ENCODE peak calls at places on chromosome 17, in six cellular contexts. G is naive thymus-derived CD4-positive, alpha-beta T cell; S is GM23338; T is AG04450; D is CD8-positive, alpha-beta T cell; P is Peyer's patch. L is an unnamed sample.
A peak's percentile ranks its signal among the peaks of the same experiment; 100 is the strongest.

GRCh38 chr17:80892900-80893603 is 98.6 kb upstream of the CHMP6 start:
- DNase-seq in G (no peak), S (no peak), T (peak; percentile 13), D (no peak), P (no peak), L (peak; percentile 41)

GRCh38 chr17:69489303-69489702 is 74.8 kb downstream of the MAP2K6 start:
- DNase-seq in G (no peak), S (no peak), T (no peak), D (no peak), P (no peak), L (no peak)

GRCh38 chr17:49452173-49452572 is 37.5 kb upstream of the PHB1 start:
- DNase-seq in G (no peak), S (no peak), T (no peak), D (no peak), P (no peak), L (no peak)

GRCh38 chr17:68456529-68457167 is 648 bp downstream of the WIPI1 start:
- DNase-seq in G (no peak), S (peak; percentile 93), T (peak; percentile 77), D (no peak), P (peak; percentile 79), L (peak; percentile 62)

GRCh38 chr17:19004601-19005441 is at the start of gene FAM83G:
- DNase-seq in G (peak; percentile 67), S (peak; percentile 85), T (no peak), D (peak; percentile 80), P (peak; percentile 93), L (peak; percentile 87)

GRCh38 chr17:80765241-80766022 is 220.8 kb downstream of the RPTOR start:
- DNase-seq in G (no peak), S (no peak), T (no peak), D (no peak), P (no peak), L (no peak)

GRCh38 chr17:16923097-16923903 is 48.6 kb downstream of the TNFRSF13B start:
- DNase-seq in G (no peak), S (no peak), T (no peak), D (no peak), P (peak; percentile 33), L (no peak)

GRCh38 chr17:75549246-75550138 is 24.0 kb downstream of the LLGL2 start:
- DNase-seq in G (no peak), S (peak; percentile 82), T (no peak), D (no peak), P (peak; percentile 89), L (peak; percentile 74)

GRCh38 chr17:5500804-5501391 is 14.5 kb downstream of the MIS12 start:
- DNase-seq in G (peak; percentile 54), S (peak; percentile 99), T (peak; percentile 88), D (peak; percentile 64), P (peak; percentile 68), L (peak; percentile 91)

GRCh38 chr17:77474292-77474988 is 333.7 kb downstream of the SEC14L1 start:
- DNase-seq in G (no peak), S (no peak), T (no peak), D (no peak), P (no peak), L (no peak)

GRCh38 chr17:43766413-43767052 is 7.9 kb upstream of the SOST start:
- DNase-seq in G (no peak), S (peak; percentile 93), T (no peak), D (peak; percentile 36), P (peak; percentile 68), L (peak; percentile 76)

GRCh38 chr17:63928172-63928666 is 3.9 kb downstream of the CD79B start:
- DNase-seq in G (no peak), S (no peak), T (no peak), D (no peak), P (no peak), L (no peak)

GRCh38 chr17:51850206-51850605 is 308.3 kb downstream of the CA10 start:
- DNase-seq in G (no peak), S (peak; percentile 41), T (no peak), D (no peak), P (no peak), L (no peak)

GRCh38 chr17:43878260-43879082 is 28.9 kb downstream of the MPP2 start:
- DNase-seq in G (peak; percentile 61), S (peak; percentile 90), T (peak; percentile 74), D (peak; percentile 62), P (peak; percentile 85), L (peak; percentile 87)

GRCh38 chr17:75271233-75271954 is 363 bp upstream of the MIF4GD start:
- DNase-seq in G (peak; percentile 94), S (peak; percentile 84), T (no peak), D (peak; percentile 86), P (peak; percentile 91), L (peak; percentile 80)

GRCh38 chr17:2387086-2388019 is 13.5 kb downstream of the MNT start:
- DNase-seq in G (no peak), S (no peak), T (no peak), D (no peak), P (no peak), L (no peak)

GRCh38 chr17:2388020-2388704 is 12.7 kb downstream of the MNT start:
- DNase-seq in G (no peak), S (no peak), T (no peak), D (no peak), P (no peak), L (no peak)

GRCh38 chr17:2390199-2390880 is 10.5 kb downstream of the MNT start:
- DNase-seq in G (no peak), S (no peak), T (no peak), D (no peak), P (no peak), L (no peak)

GRCh38 chr17:2386400-2387085 is 14.3 kb downstream of the MNT start:
- DNase-seq in G (no peak), S (no peak), T (no peak), D (no peak), P (peak; percentile 84), L (peak; percentile 42)

GRCh38 chr17:2388705-2389099 is 12.2 kb downstream of the MNT start:
- DNase-seq in G (no peak), S (peak; percentile 73), T (no peak), D (no peak), P (no peak), L (no peak)
- H3K27ac ChIP-seq in G (no peak overlapping the region), S (no peak overlapping the region), T (no peak overlapping the region), D (no peak overlapping the region), P (no peak overlapping the region), L (no peak overlapping the region)

DNA sequence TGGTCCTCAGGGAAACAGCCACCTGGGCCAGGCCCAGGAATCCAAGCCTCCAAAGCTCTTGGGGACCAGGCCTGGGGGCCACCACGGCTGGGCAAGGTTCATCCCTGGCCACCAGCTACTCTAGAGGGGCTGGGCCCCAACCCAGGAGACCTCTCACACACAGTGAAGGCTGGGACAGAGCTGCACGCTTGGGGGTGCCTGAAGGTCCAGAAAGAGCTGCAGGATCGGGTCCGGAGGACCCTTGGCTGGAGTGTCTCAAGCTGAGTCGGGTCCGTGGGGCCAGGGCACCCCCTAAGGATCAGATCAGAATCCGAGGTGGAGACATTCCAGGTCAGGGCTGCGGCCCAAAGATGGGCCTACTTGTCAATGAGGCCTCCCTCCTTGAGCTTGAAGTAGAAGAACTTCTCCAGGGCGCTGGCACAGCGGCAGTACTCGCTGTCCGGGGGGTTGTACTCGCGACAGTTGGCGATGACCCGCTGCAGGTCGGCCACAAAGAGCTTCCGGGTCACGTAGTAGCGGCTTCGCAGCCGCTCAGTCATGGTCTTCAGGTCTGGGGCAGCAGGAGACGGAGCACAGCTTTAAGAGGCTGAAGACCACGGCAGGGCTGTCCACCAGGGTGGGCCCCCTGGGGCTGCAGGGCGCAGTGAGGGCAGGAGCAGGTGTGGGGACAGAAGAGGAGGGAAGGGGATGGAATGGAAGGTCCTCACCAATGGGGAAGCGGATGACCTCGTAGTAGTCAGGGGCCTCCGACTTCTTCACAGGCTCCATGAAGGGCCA is 967 bp upstream of the DHX58 start:
- DNase-seq in G (no peak), S (no peak), T (no peak), D (no peak), P (peak; percentile 49), L (no peak)
- H3K27ac ChIP-seq in G (peak overlapping the region; percentile 83), S (no peak overlapping the region), T (peak overlapping the region; percentile 11), D (peak overlapping the region; percentile 81), P (peak overlapping the region; percentile 87), L (no peak overlapping the region)

GRCh38 chr17:57584050-57584551 is 161.0 kb downstream of the CCDC182 start:
- DNase-seq in G (no peak), S (no peak), T (no peak), D (no peak), P (no peak), L (no peak)

GRCh38 chr17:57586099-57586702 is 158.9 kb downstream of the CCDC182 start:
- DNase-seq in G (no peak), S (no peak), T (no peak), D (no peak), P (no peak), L (no peak)

GRCh38 chr17:57587201-57587870 is 157.8 kb downstream of the CCDC182 start:
- DNase-seq in G (no peak), S (no peak), T (no peak), D (no peak), P (no peak), L (no peak)

GRCh38 chr17:57582881-57583756 is 162.0 kb downstream of the CCDC182 start:
- DNase-seq in G (no peak), S (no peak), T (no peak), D (no peak), P (no peak), L (no peak)

GRCh38 chr17:57585341-57586098 is 159.6 kb downstream of the CCDC182 start:
- DNase-seq in G (no peak), S (no peak), T (no peak), D (no peak), P (no peak), L (no peak)
- H3K27ac ChIP-seq in G (no peak overlapping the region), S (no peak overlapping the region), T (no peak overlapping the region), D (no peak overlapping the region), P (no peak overlapping the region), L (no peak overlapping the region)

GRCh38 chr17:79101111-79101673 is 26.6 kb downstream of the ENGASE start:
- DNase-seq in G (no peak), S (no peak), T (no peak), D (no peak), P (no peak), L (no peak)
- H3K27ac ChIP-seq in G (no peak overlapping the region), S (no peak overlapping the region), T (no peak overlapping the region), D (no peak overlapping the region), P (no peak overlapping the region), L (no peak overlapping the region)

DNA sequence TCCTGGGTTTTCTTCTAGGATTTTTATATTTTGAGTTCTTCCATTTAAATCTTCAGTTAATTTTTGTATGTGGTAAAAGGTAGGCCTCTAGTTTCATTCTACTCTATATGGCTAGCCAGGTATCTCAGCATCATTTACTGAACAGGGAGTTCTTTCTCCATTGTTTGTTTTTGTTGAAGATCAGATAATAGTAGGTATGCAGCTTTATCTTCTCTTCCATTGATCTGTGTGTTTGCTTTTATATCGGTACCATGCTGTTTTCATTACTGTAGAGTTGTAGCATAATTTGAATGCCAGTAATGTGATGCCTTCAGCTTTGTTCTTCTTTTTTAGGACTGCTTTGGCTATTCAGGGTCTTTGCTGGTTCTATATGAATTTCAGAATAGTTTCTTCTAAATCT is 77.3 kb downstream of the USP22 start:
- DNase-seq in G (no peak), S (no peak), T (no peak), D (no peak), P (no peak), L (no peak)
- H3K27ac ChIP-seq in G (no peak overlapping the region), S (no peak overlapping the region), T (no peak overlapping the region), D (no peak overlapping the region), P (no peak overlapping the region), L (no peak overlapping the region)

DNA sequence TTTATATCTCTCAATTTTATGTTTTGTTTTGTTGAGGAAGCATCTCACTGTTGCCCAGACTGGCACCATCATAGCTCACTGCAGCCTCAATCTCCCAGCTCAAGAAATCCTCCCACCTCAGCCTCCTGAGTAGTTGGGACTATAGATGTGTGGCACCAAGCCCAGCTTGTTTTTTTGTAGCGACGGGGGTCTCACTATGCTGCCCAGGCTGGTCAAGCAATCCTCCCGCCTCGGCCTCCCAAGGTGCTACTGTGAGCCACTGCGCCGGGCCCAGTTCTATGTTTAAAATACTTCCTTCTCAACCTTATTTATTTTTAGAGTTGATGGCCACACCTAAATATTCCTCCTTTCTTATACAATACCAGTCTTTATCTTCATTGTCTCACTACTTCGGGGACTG is 1.9 kb upstream of the NFE2L1 start:
- DNase-seq in G (no peak), S (no peak), T (no peak), D (no peak), P (no peak), L (no peak)
- H3K27ac ChIP-seq in G (no peak overlapping the region), S (peak overlapping the region; percentile 89), T (no peak overlapping the region), D (no peak overlapping the region), P (no peak overlapping the region), L (peak overlapping the region; percentile 95)

L was measured in A549.